ENCODE peak calls at places on chromosomes 4 and X, in four cellular contexts. One of them, this sample, is unnamed.

GRCh38 chr4:70838400-70838971 is 1.2 kb downstream of the GRSF1 start:
- DNase-seq in kidney epithelial cell: no peak
- DNase-seq in stimulated activated CD4-positive, alpha-beta T cell treated with anti-CD3 and anti-CD28 coated beads, Interleukin-15, amount 100 ng/mL, for 1 hour: no peak
- DNase-seq in H9: no peak
- DNase-seq in this sample: no peak

GRCh38 chr4:86856896-86857295 is 7.7 kb upstream of the SLC10A6 start:
- DNase-seq in kidney epithelial cell: no peak
- DNase-seq in stimulated activated CD4-positive, alpha-beta T cell treated with anti-CD3 and anti-CD28 coated beads, Interleukin-15, amount 100 ng/mL, for 1 hour: no peak
- DNase-seq in H9: no peak
- DNase-seq in this sample: no peak

GRCh38 chr4:142721187-142721586 is 124.9 kb downstream of the INPP4B start:
- DNase-seq in kidney epithelial cell: no peak
- DNase-seq in stimulated activated CD4-positive, alpha-beta T cell treated with anti-CD3 and anti-CD28 coated beads, Interleukin-15, amount 100 ng/mL, for 1 hour: no peak
- DNase-seq in H9: no peak
- DNase-seq in this sample: no peak

GRCh38 chr4:6027392-6027791 is 9.2 kb upstream of the C4orf50 start:
- DNase-seq in kidney epithelial cell: no peak
- DNase-seq in stimulated activated CD4-positive, alpha-beta T cell treated with anti-CD3 and anti-CD28 coated beads, Interleukin-15, amount 100 ng/mL, for 1 hour: no peak
- DNase-seq in H9: no peak
- DNase-seq in this sample: no peak

GRCh38 chr4:46946914-46947313 is 37.9 kb upstream of the COX7B2 start:
- DNase-seq in kidney epithelial cell: no peak
- DNase-seq in stimulated activated CD4-positive, alpha-beta T cell treated with anti-CD3 and anti-CD28 coated beads, Interleukin-15, amount 100 ng/mL, for 1 hour: no peak
- DNase-seq in H9: no peak
- DNase-seq in this sample: no peak

GRCh38 chr4:72365981-72366380 is 203.0 kb downstream of the ADAMTS3 start:
- DNase-seq in kidney epithelial cell: no peak
- DNase-seq in stimulated activated CD4-positive, alpha-beta T cell treated with anti-CD3 and anti-CD28 coated beads, Interleukin-15, amount 100 ng/mL, for 1 hour: no peak
- DNase-seq in H9: no peak
- DNase-seq in this sample: no peak

GRCh38 chr4:164876680-164877324 is at the start of gene APELA:
- DNase-seq in kidney epithelial cell: peak; percentile 18
- DNase-seq in stimulated activated CD4-positive, alpha-beta T cell treated with anti-CD3 and anti-CD28 coated beads, Interleukin-15, amount 100 ng/mL, for 1 hour: no peak
- DNase-seq in H9: no peak
- DNase-seq in this sample: no peak

GRCh38 chrX:69037786-69038185 is 127.5 kb downstream of the PJA1 start:
- DNase-seq in kidney epithelial cell: no peak
- DNase-seq in stimulated activated CD4-positive, alpha-beta T cell treated with anti-CD3 and anti-CD28 coated beads, Interleukin-15, amount 100 ng/mL, for 1 hour: no peak
- DNase-seq in H9: peak; percentile 6
- DNase-seq in this sample: no peak

GRCh38 chr4:637536-637935 is 12.2 kb downstream of the PDE6B start:
- DNase-seq in kidney epithelial cell: no peak
- DNase-seq in stimulated activated CD4-positive, alpha-beta T cell treated with anti-CD3 and anti-CD28 coated beads, Interleukin-15, amount 100 ng/mL, for 1 hour: no peak
- DNase-seq in H9: peak; percentile 14
- DNase-seq in this sample: no peak

GRCh38 chrX:2376166-2376565 is 124.6 kb downstream of the DHRSX start:
- DNase-seq in kidney epithelial cell: no peak
- DNase-seq in stimulated activated CD4-positive, alpha-beta T cell treated with anti-CD3 and anti-CD28 coated beads, Interleukin-15, amount 100 ng/mL, for 1 hour: no peak
- DNase-seq in H9: no peak
- DNase-seq in this sample: no peak

GRCh38 chrX:119427024-119427794 is 28.1 kb downstream of the SLC25A43 start:
- DNase-seq in kidney epithelial cell: no peak
- DNase-seq in stimulated activated CD4-positive, alpha-beta T cell treated with anti-CD3 and anti-CD28 coated beads, Interleukin-15, amount 100 ng/mL, for 1 hour: no peak
- DNase-seq in H9: no peak
- DNase-seq in this sample: peak; percentile 23

GRCh38 chr4:154045086-154045485 is 256.2 kb upstream of the SFRP2 start:
- DNase-seq in kidney epithelial cell: no peak
- DNase-seq in stimulated activated CD4-positive, alpha-beta T cell treated with anti-CD3 and anti-CD28 coated beads, Interleukin-15, amount 100 ng/mL, for 1 hour: no peak
- DNase-seq in H9: no peak
- DNase-seq in this sample: no peak

GRCh38 chrX:13252726-13253125 is 67.1 kb downstream of the ATXN3L start:
- DNase-seq in kidney epithelial cell: no peak
- DNase-seq in stimulated activated CD4-positive, alpha-beta T cell treated with anti-CD3 and anti-CD28 coated beads, Interleukin-15, amount 100 ng/mL, for 1 hour: no peak
- DNase-seq in H9: no peak
- DNase-seq in this sample: no peak

GRCh38 chr4:116385583-116385982 is 699.8 kb downstream of the TRAM1L1 start:
- DNase-seq in kidney epithelial cell: no peak
- DNase-seq in stimulated activated CD4-positive, alpha-beta T cell treated with anti-CD3 and anti-CD28 coated beads, Interleukin-15, amount 100 ng/mL, for 1 hour: no peak
- DNase-seq in H9: no peak
- DNase-seq in this sample: no peak

This sample was measured in heart right ventricle.